ENCODE peak calls at places on chromosomes 12 and 14, in seven cellular contexts. One of them, this sample, is unnamed.

GRCh38 chr14:54682578-54682977 is 115.7 kb downstream of the SAMD4A start:
- DNase-seq in body of pancreas: no peak
- DNase-seq in non-pigmented ciliary epithelial cell: no peak
- DNase-seq in H7: no peak
- DNase-seq in HFFc6: no peak
- DNase-seq in nephron progenitor cell: no peak
- DNase-seq in brain microvascular endothelial cell: no peak
- DNase-seq in this sample: no peak

GRCh38 chr12:25648460-25648859 is 95.4 kb upstream of the LMNTD1 start:
- DNase-seq in brain microvascular endothelial cell: peak
- DNase-seq in HFFc6: peak
- DNase-seq in body of pancreas: peak
- DNase-seq in non-pigmented ciliary epithelial cell: peak
- DNase-seq in H7: peak
- DNase-seq in nephron progenitor cell: peak
- DNase-seq in this sample: peak

GRCh38 chr12:113702796-113703195 is 231.1 kb upstream of the LHX5 start:
- DNase-seq in brain microvascular endothelial cell: no peak
- DNase-seq in body of pancreas: no peak
- DNase-seq in nephron progenitor cell: no peak
- DNase-seq in HFFc6: no peak
- DNase-seq in H7: no peak
- DNase-seq in non-pigmented ciliary epithelial cell: no peak
- DNase-seq in this sample: no peak

GRCh38 chr12:76804435-76804976 is 40.6 kb downstream of the ZDHHC17 start:
- DNase-seq in brain microvascular endothelial cell: no peak
- DNase-seq in HFFc6: no peak
- DNase-seq in body of pancreas: no peak
- DNase-seq in non-pigmented ciliary epithelial cell: no peak
- DNase-seq in H7: no peak
- DNase-seq in nephron progenitor cell: no peak
- DNase-seq in this sample: no peak

GRCh38 chr14:65318636-65319506 is 93.7 kb upstream of the FUT8 start:
- DNase-seq in nephron progenitor cell: no peak
- DNase-seq in HFFc6: no peak
- DNase-seq in body of pancreas: no peak
- DNase-seq in H7: no peak
- DNase-seq in non-pigmented ciliary epithelial cell: no peak
- DNase-seq in brain microvascular endothelial cell: no peak
- DNase-seq in this sample: no peak

GRCh38 chr14:77044776-77045569 is 16.5 kb upstream of the IRF2BPL start:
- DNase-seq in non-pigmented ciliary epithelial cell: no peak
- DNase-seq in nephron progenitor cell: no peak
- DNase-seq in H7: no peak
- DNase-seq in HFFc6: no peak
- DNase-seq in brain microvascular endothelial cell: no peak
- DNase-seq in body of pancreas: peak
- DNase-seq in this sample: no peak

GRCh38 chr12:110807640-110808039 is 39.1 kb upstream of the CCDC63 start:
- DNase-seq in non-pigmented ciliary epithelial cell: no peak
- DNase-seq in brain microvascular endothelial cell: no peak
- DNase-seq in nephron progenitor cell: no peak
- DNase-seq in body of pancreas: no peak
- DNase-seq in H7: peak
- DNase-seq in HFFc6: no peak
- DNase-seq in this sample: no peak

GRCh38 chr14:26594148-26594547 is 3.7 kb downstream of the NOVA1 start:
- DNase-seq in non-pigmented ciliary epithelial cell: no peak
- DNase-seq in nephron progenitor cell: no peak
- DNase-seq in H7: no peak
- DNase-seq in brain microvascular endothelial cell: no peak
- DNase-seq in body of pancreas: no peak
- DNase-seq in HFFc6: no peak
- DNase-seq in this sample: no peak

GRCh38 chr12:20557076-20557475 is 138.1 kb upstream of the SLCO1C1 start:
- DNase-seq in HFFc6: no peak
- DNase-seq in nephron progenitor cell: no peak
- DNase-seq in body of pancreas: no peak
- DNase-seq in brain microvascular endothelial cell: no peak
- DNase-seq in H7: no peak
- DNase-seq in non-pigmented ciliary epithelial cell: no peak
- DNase-seq in this sample: no peak

GRCh38 chr12:65495233-65495632 is 216.8 kb downstream of the MSRB3 start:
- DNase-seq in HFFc6: peak
- DNase-seq in non-pigmented ciliary epithelial cell: peak
- DNase-seq in body of pancreas: no peak
- DNase-seq in brain microvascular endothelial cell: peak
- DNase-seq in H7: no peak
- DNase-seq in nephron progenitor cell: no peak
- DNase-seq in this sample: no peak

GRCh38 chr12:58804749-58805148 is 115.6 kb downstream of the LRIG3 start:
- DNase-seq in brain microvascular endothelial cell: no peak
- DNase-seq in body of pancreas: no peak
- DNase-seq in non-pigmented ciliary epithelial cell: no peak
- DNase-seq in H7: peak
- DNase-seq in HFFc6: no peak
- DNase-seq in nephron progenitor cell: no peak
- DNase-seq in this sample: peak

GRCh38 chr12:10001141-10001778 is 2.3 kb upstream of the CLEC1B start:
- DNase-seq in brain microvascular endothelial cell: no peak
- DNase-seq in non-pigmented ciliary epithelial cell: no peak
- DNase-seq in body of pancreas: no peak
- DNase-seq in nephron progenitor cell: no peak
- DNase-seq in H7: no peak
- DNase-seq in HFFc6: no peak
- DNase-seq in this sample: no peak

GRCh38 chr12:65325183-65325582 is 46.7 kb downstream of the MSRB3 start:
- DNase-seq in non-pigmented ciliary epithelial cell: no peak
- DNase-seq in body of pancreas: no peak
- DNase-seq in brain microvascular endothelial cell: no peak
- DNase-seq in H7: no peak
- DNase-seq in nephron progenitor cell: no peak
- DNase-seq in HFFc6: no peak
- DNase-seq in this sample: no peak

GRCh38 chr14:66650491-66650911 is 142.6 kb downstream of the GPHN start:
- DNase-seq in nephron progenitor cell: no peak
- DNase-seq in non-pigmented ciliary epithelial cell: no peak
- DNase-seq in H7: no peak
- DNase-seq in brain microvascular endothelial cell: no peak
- DNase-seq in HFFc6: no peak
- DNase-seq in body of pancreas: no peak
- DNase-seq in this sample: no peak

GRCh38 chr12:47024463-47024862 is 55.0 kb upstream of the PCED1B start:
- DNase-seq in nephron progenitor cell: no peak
- DNase-seq in H7: no peak
- DNase-seq in body of pancreas: no peak
- DNase-seq in non-pigmented ciliary epithelial cell: no peak
- DNase-seq in HFFc6: no peak
- DNase-seq in brain microvascular endothelial cell: peak
- DNase-seq in this sample: no peak

GRCh38 chr14:75984674-75985073 is 889 bp upstream of the IFT43 start:
- DNase-seq in non-pigmented ciliary epithelial cell: no peak
- DNase-seq in nephron progenitor cell: no peak
- DNase-seq in body of pancreas: peak
- DNase-seq in HFFc6: no peak
- DNase-seq in brain microvascular endothelial cell: no peak
- DNase-seq in H7: no peak
- DNase-seq in this sample: no peak

GRCh38 chr12:123006977-123007376 is 26.5 kb downstream of the ARL6IP4 start:
- DNase-seq in non-pigmented ciliary epithelial cell: no peak
- DNase-seq in body of pancreas: no peak
- DNase-seq in nephron progenitor cell: no peak
- DNase-seq in brain microvascular endothelial cell: no peak
- DNase-seq in HFFc6: peak
- DNase-seq in H7: no peak
- DNase-seq in this sample: no peak

GRCh38 chr12:49863946-49864816 is 21.3 kb upstream of the BCDIN3D start:
- DNase-seq in H7: no peak
- DNase-seq in non-pigmented ciliary epithelial cell: no peak
- DNase-seq in body of pancreas: no peak
- DNase-seq in nephron progenitor cell: no peak
- DNase-seq in brain microvascular endothelial cell: no peak
- DNase-seq in HFFc6: no peak
- DNase-seq in this sample: no peak

GRCh38 chr14:64704743-64705405 is 650 bp downstream of the PLEKHG3 start:
- DNase-seq in non-pigmented ciliary epithelial cell: no peak
- DNase-seq in HFFc6: no peak
- DNase-seq in H7: peak
- DNase-seq in body of pancreas: peak
- DNase-seq in brain microvascular endothelial cell: no peak
- DNase-seq in nephron progenitor cell: peak
- DNase-seq in this sample: no peak

GRCh38 chr14:100669468-100669867 is 57.2 kb upstream of the DLK1 start:
- DNase-seq in brain microvascular endothelial cell: no peak
- DNase-seq in nephron progenitor cell: no peak
- DNase-seq in HFFc6: no peak
- DNase-seq in H7: no peak
- DNase-seq in body of pancreas: no peak
- DNase-seq in non-pigmented ciliary epithelial cell: no peak
- DNase-seq in this sample: no peak

GRCh38 chr12:26028953-26029740 is 70.7 kb downstream of the RASSF8 start:
- DNase-seq in non-pigmented ciliary epithelial cell: no peak
- DNase-seq in nephron progenitor cell: peak
- DNase-seq in HFFc6: peak
- DNase-seq in H7: peak
- DNase-seq in brain microvascular endothelial cell: peak
- DNase-seq in body of pancreas: peak
- DNase-seq in this sample: peak

GRCh38 chr14:61704554-61704953 is 9.2 kb downstream of the HIF1A start:
- DNase-seq in brain microvascular endothelial cell: no peak
- DNase-seq in non-pigmented ciliary epithelial cell: no peak
- DNase-seq in H7: no peak
- DNase-seq in HFFc6: no peak
- DNase-seq in body of pancreas: no peak
- DNase-seq in nephron progenitor cell: no peak
- DNase-seq in this sample: no peak

GRCh38 chr12:14643247-14643646 is 53.2 kb downstream of the GUCY2C start:
- DNase-seq in body of pancreas: no peak
- DNase-seq in brain microvascular endothelial cell: peak
- DNase-seq in non-pigmented ciliary epithelial cell: no peak
- DNase-seq in HFFc6: no peak
- DNase-seq in nephron progenitor cell: no peak
- DNase-seq in H7: no peak
- DNase-seq in this sample: no peak

GRCh38 chr12:127785535-127785934 is 481.4 kb upstream of the TMEM132C start:
- DNase-seq in H7: no peak
- DNase-seq in body of pancreas: no peak
- DNase-seq in non-pigmented ciliary epithelial cell: peak
- DNase-seq in brain microvascular endothelial cell: peak
- DNase-seq in HFFc6: no peak
- DNase-seq in nephron progenitor cell: no peak
- DNase-seq in this sample: no peak

GRCh38 chr14:74083784-74084276 is 423 bp downstream of the ALDH6A1 start:
- DNase-seq in non-pigmented ciliary epithelial cell: no peak
- DNase-seq in body of pancreas: no peak
- DNase-seq in HFFc6: no peak
- DNase-seq in brain microvascular endothelial cell: no peak
- DNase-seq in nephron progenitor cell: no peak
- DNase-seq in H7: peak
- DNase-seq in this sample: peak

GRCh38 chr12:15038137-15038536 is 65.3 kb downstream of the PDE6H start:
- DNase-seq in body of pancreas: no peak
- DNase-seq in HFFc6: no peak
- DNase-seq in H7: no peak
- DNase-seq in brain microvascular endothelial cell: no peak
- DNase-seq in nephron progenitor cell: no peak
- DNase-seq in non-pigmented ciliary epithelial cell: no peak
- DNase-seq in this sample: no peak

GRCh38 chr12:42524716-42525115 is 64.8 kb downstream of the PRICKLE1 start:
- DNase-seq in nephron progenitor cell: no peak
- DNase-seq in HFFc6: no peak
- DNase-seq in brain microvascular endothelial cell: no peak
- DNase-seq in non-pigmented ciliary epithelial cell: no peak
- DNase-seq in body of pancreas: no peak
- DNase-seq in H7: no peak
- DNase-seq in this sample: no peak

GRCh38 chr12:127548123-127548553 is 718.8 kb upstream of the TMEM132C start:
- DNase-seq in body of pancreas: no peak
- DNase-seq in nephron progenitor cell: no peak
- DNase-seq in HFFc6: peak
- DNase-seq in H7: no peak
- DNase-seq in non-pigmented ciliary epithelial cell: no peak
- DNase-seq in brain microvascular endothelial cell: peak
- DNase-seq in this sample: no peak

GRCh38 chr12:66247741-66248140 is 54.6 kb upstream of the HELB start:
- DNase-seq in nephron progenitor cell: no peak
- DNase-seq in H7: no peak
- DNase-seq in brain microvascular endothelial cell: no peak
- DNase-seq in HFFc6: no peak
- DNase-seq in body of pancreas: no peak
- DNase-seq in non-pigmented ciliary epithelial cell: no peak
- DNase-seq in this sample: no peak

GRCh38 chr14:61453103-61453767 is 131.9 kb downstream of the PRKCH start:
- DNase-seq in HFFc6: no peak
- DNase-seq in H7: no peak
- DNase-seq in nephron progenitor cell: no peak
- DNase-seq in non-pigmented ciliary epithelial cell: no peak
- DNase-seq in brain microvascular endothelial cell: no peak
- DNase-seq in body of pancreas: no peak
- DNase-seq in this sample: no peak

GRCh38 chr12:26122681-26123481 is 2.0 kb downstream of the BHLHE41 start:
- DNase-seq in brain microvascular endothelial cell: peak
- DNase-seq in non-pigmented ciliary epithelial cell: peak
- DNase-seq in HFFc6: peak
- DNase-seq in body of pancreas: peak
- DNase-seq in H7: peak
- DNase-seq in nephron progenitor cell: peak
- DNase-seq in this sample: no peak

This sample was measured in iPS-NIHi11.